ENCODE peak calls at places on chromosomes 13 and 19, in four cellular contexts. One of them, this sample, is unnamed. For H3K36me3 and H3K9me3, the result is how much of the 10 kb centered on the place peaks cover.

GRCh38 chr19:4531562-4532165 is 3.4 kb downstream of the PLIN5 start:
- DNase-seq in CD4-positive, CD25-positive, alpha-beta regulatory T cell: no peak
- DNase-seq in pancreas: peak
- DNase-seq in GM23248: no peak
- DNase-seq in this sample: no peak

GRCh38 chr13:106997219-106997618 is 429.3 kb upstream of the ARGLU1 start:
- DNase-seq in pancreas: no peak
- DNase-seq in CD4-positive, CD25-positive, alpha-beta regulatory T cell: no peak
- DNase-seq in GM23248: no peak
- DNase-seq in this sample: no peak

GRCh38 chr19:4997297-4997696 is 28.4 kb downstream of the KDM4B start:
- DNase-seq in pancreas: no peak
- DNase-seq in GM23248: no peak
- DNase-seq in CD4-positive, CD25-positive, alpha-beta regulatory T cell: no peak
- DNase-seq in this sample: no peak

GRCh38 chr19:677601-678380 is 1.6 kb downstream of the FSTL3 start:
- DNase-seq in GM23248: peak
- DNase-seq in pancreas: no peak
- DNase-seq in CD4-positive, CD25-positive, alpha-beta regulatory T cell: no peak
- DNase-seq in this sample: no peak

GRCh38 chr19:55116232-55117062 is 990 bp downstream of the PPP1R12C start:
- DNase-seq in CD4-positive, CD25-positive, alpha-beta regulatory T cell: peak
- DNase-seq in GM23248: peak
- DNase-seq in pancreas: no peak
- DNase-seq in this sample: peak

GRCh38 chr19:46180701-46181385 is 32.8 kb downstream of the IGFL2 start:
- DNase-seq in pancreas: no peak
- DNase-seq in GM23248: peak
- DNase-seq in CD4-positive, CD25-positive, alpha-beta regulatory T cell: no peak
- DNase-seq in this sample: peak

GRCh38 chr13:69458013-69458412 is 649.6 kb upstream of the ATXN8OS start:
- DNase-seq in pancreas: no peak
- DNase-seq in GM23248: no peak
- DNase-seq in CD4-positive, CD25-positive, alpha-beta regulatory T cell: no peak
- DNase-seq in this sample: no peak

GRCh38 chr19:4055209-4055552 is 11.5 kb downstream of the ZBTB7A start:
- DNase-seq in GM23248: no peak
- DNase-seq in CD4-positive, CD25-positive, alpha-beta regulatory T cell: no peak
- DNase-seq in pancreas: no peak
- DNase-seq in this sample: no peak

GRCh38 chr13:48567521-48568331 is 34.8 kb upstream of the RCBTB2 start:
- DNase-seq in CD4-positive, CD25-positive, alpha-beta regulatory T cell: no peak
- DNase-seq in pancreas: no peak
- DNase-seq in GM23248: peak
- DNase-seq in this sample: no peak

GRCh38 chr19:17616961-17617806 is 61.7 kb downstream of the COLGALT1 start:
- DNase-seq in GM23248: peak
- DNase-seq in CD4-positive, CD25-positive, alpha-beta regulatory T cell: no peak
- DNase-seq in pancreas: no peak
- DNase-seq in this sample: peak

GRCh38 chr13:71171740-71172139 is 695.3 kb downstream of the DACH1 start:
- DNase-seq in pancreas: no peak
- DNase-seq in GM23248: no peak
- DNase-seq in CD4-positive, CD25-positive, alpha-beta regulatory T cell: no peak
- DNase-seq in this sample: no peak

GRCh38 chr19:1917926-1918325 is 12.7 kb downstream of the ADAT3 start:
- DNase-seq in pancreas: no peak
- DNase-seq in CD4-positive, CD25-positive, alpha-beta regulatory T cell: no peak
- DNase-seq in GM23248: no peak
- DNase-seq in this sample: no peak

GRCh38 chr19:58000677-58001076 is 1.9 kb downstream of the ZNF606 start:
- DNase-seq in GM23248: no peak
- DNase-seq in pancreas: no peak
- DNase-seq in CD4-positive, CD25-positive, alpha-beta regulatory T cell: no peak
- DNase-seq in this sample: no peak
- H3K36me3 ChIP-seq in GM23248: half or more
- H3K36me3 ChIP-seq in pancreas: under half
- H3K36me3 ChIP-seq in CD4-positive, CD25-positive, alpha-beta regulatory T cell: half or more
- H3K36me3 ChIP-seq in this sample: half or more

DNA sequence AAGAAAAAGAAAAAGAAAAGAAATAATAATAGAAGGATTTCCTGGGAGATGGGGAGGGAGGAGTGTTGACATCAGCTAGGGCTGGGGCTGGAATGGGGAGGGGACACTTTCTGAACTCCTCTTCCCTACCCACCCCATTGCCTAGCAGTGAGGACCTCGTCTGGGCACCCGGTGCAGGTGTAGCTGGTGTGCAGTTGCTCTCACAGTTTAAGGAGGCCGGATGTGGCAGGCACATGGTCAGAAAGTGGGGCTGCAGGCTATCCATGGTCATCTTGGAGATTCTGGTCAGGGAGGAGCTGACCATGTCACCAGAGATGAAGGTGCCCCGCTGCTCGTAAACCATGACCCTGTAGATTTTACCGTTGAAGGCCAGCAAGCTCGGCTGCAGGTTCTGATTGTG is 8.5 kb upstream of the TUBB4A start:
- DNase-seq in GM23248: no peak
- DNase-seq in CD4-positive, CD25-positive, alpha-beta regulatory T cell: no peak
- DNase-seq in pancreas: no peak
- DNase-seq in this sample: no peak
- H3K4me3 ChIP-seq in GM23248: no peak
- H3K4me3 ChIP-seq in CD4-positive, CD25-positive, alpha-beta regulatory T cell: no peak
- H3K4me3 ChIP-seq in pancreas: no peak
- H3K4me3 ChIP-seq in this sample: no peak

GRCh38 chr13:27858046-27858445 is 61.8 kb upstream of the PDX1 start:
- DNase-seq in CD4-positive, CD25-positive, alpha-beta regulatory T cell: no peak
- DNase-seq in GM23248: no peak
- DNase-seq in pancreas: no peak
- DNase-seq in this sample: no peak
- H3K9me3 ChIP-seq in CD4-positive, CD25-positive, alpha-beta regulatory T cell: under half
- H3K9me3 ChIP-seq in GM23248: under half
- H3K9me3 ChIP-seq in pancreas: under half
- H3K9me3 ChIP-seq in this sample: under half

GRCh38 chr13:24489721-24490120 is 22.9 kb downstream of the PARP4 start:
- DNase-seq in GM23248: no peak
- DNase-seq in pancreas: no peak
- DNase-seq in CD4-positive, CD25-positive, alpha-beta regulatory T cell: no peak
- DNase-seq in this sample: no peak
- H3K36me3 ChIP-seq in GM23248: half or more
- H3K36me3 ChIP-seq in pancreas: under half
- H3K36me3 ChIP-seq in CD4-positive, CD25-positive, alpha-beta regulatory T cell: half or more
- H3K36me3 ChIP-seq in this sample: half or more

DNA sequence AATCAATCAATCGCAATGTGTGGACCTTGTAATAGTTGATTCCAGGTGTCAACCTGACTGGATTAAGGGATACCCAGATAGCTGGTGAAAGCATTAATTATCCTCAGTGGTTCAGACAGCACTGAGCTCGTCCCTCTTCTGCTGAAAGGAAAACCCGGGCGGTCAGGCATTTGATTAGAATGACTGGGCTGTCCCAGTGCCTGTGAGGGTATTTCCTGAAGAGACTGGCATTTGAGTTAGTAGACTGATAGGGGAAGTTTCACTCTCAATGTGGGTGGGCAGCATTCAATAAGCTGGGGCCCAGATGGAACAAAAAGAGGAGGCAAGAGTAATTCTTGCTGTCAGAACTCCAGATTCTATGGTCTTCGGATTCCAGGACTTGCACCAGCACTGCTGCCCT is 31.9 kb downstream of the KPNA3 start:
- DNase-seq in pancreas: no peak
- DNase-seq in CD4-positive, CD25-positive, alpha-beta regulatory T cell: no peak
- DNase-seq in GM23248: no peak
- DNase-seq in this sample: no peak
- H3K4me3 ChIP-seq in pancreas: no peak
- H3K4me3 ChIP-seq in CD4-positive, CD25-positive, alpha-beta regulatory T cell: no peak
- H3K4me3 ChIP-seq in GM23248: no peak
- H3K4me3 ChIP-seq in this sample: no peak

GRCh38 chr13:21736926-21737325 is 66.1 kb downstream of the FGF9 start:
- DNase-seq in pancreas: no peak
- DNase-seq in GM23248: no peak
- DNase-seq in CD4-positive, CD25-positive, alpha-beta regulatory T cell: no peak
- DNase-seq in this sample: no peak

GRCh38 chr13:21735621-21736401 is 64.9 kb downstream of the FGF9 start:
- DNase-seq in pancreas: no peak
- DNase-seq in CD4-positive, CD25-positive, alpha-beta regulatory T cell: no peak
- DNase-seq in GM23248: peak
- DNase-seq in this sample: no peak

GRCh38 chr13:21741396-21741795 is 70.5 kb downstream of the FGF9 start:
- DNase-seq in GM23248: no peak
- DNase-seq in CD4-positive, CD25-positive, alpha-beta regulatory T cell: no peak
- DNase-seq in pancreas: no peak
- DNase-seq in this sample: no peak

GRCh38 chr13:21739771-21740170 is 68.9 kb downstream of the FGF9 start:
- DNase-seq in CD4-positive, CD25-positive, alpha-beta regulatory T cell: no peak
- DNase-seq in GM23248: no peak
- DNase-seq in pancreas: no peak
- DNase-seq in this sample: no peak

GRCh38 chr13:21738636-21739035 is 67.8 kb downstream of the FGF9 start:
- DNase-seq in CD4-positive, CD25-positive, alpha-beta regulatory T cell: no peak
- DNase-seq in GM23248: no peak
- DNase-seq in pancreas: no peak
- DNase-seq in this sample: no peak
- H3K9me3 ChIP-seq in CD4-positive, CD25-positive, alpha-beta regulatory T cell: under half
- H3K9me3 ChIP-seq in GM23248: under half
- H3K9me3 ChIP-seq in pancreas: under half
- H3K9me3 ChIP-seq in this sample: under half

GRCh38 chr19:8454218-8454617 is 9.4 kb downstream of the HNRNPM start:
- DNase-seq in CD4-positive, CD25-positive, alpha-beta regulatory T cell: no peak
- DNase-seq in GM23248: no peak
- DNase-seq in pancreas: no peak
- DNase-seq in this sample: no peak

GRCh38 chr19:8455018-8455417 is 10.2 kb downstream of the HNRNPM start:
- DNase-seq in pancreas: no peak
- DNase-seq in CD4-positive, CD25-positive, alpha-beta regulatory T cell: no peak
- DNase-seq in GM23248: no peak
- DNase-seq in this sample: no peak

GRCh38 chr19:8457802-8458201 is 13.0 kb downstream of the HNRNPM start:
- DNase-seq in pancreas: no peak
- DNase-seq in CD4-positive, CD25-positive, alpha-beta regulatory T cell: no peak
- DNase-seq in GM23248: no peak
- DNase-seq in this sample: no peak

GRCh38 chr19:8457209-8457608 is 12.4 kb downstream of the HNRNPM start:
- DNase-seq in CD4-positive, CD25-positive, alpha-beta regulatory T cell: no peak
- DNase-seq in pancreas: no peak
- DNase-seq in GM23248: no peak
- DNase-seq in this sample: no peak

DNA sequence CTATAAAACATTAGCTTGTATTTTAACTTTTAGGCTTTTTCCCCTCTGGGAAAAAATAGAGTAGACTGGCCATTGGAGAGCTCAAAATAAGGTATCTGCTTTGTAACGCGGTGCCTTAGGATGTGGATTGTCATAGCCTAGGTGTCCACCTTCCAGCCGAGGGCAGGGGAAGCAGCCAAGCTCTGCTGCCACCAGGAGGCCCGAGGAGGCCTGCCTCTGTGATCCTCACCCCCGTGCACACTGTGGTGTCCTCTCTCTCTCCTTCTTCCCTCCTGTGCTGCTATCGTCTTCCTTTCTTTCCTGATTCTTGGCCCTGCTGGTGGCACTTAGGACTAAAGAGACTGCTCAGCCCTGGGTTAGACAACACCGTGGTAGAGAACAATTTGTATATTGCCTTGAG is 11.3 kb downstream of the HNRNPM start:
- DNase-seq in GM23248: peak
- DNase-seq in CD4-positive, CD25-positive, alpha-beta regulatory T cell: no peak
- DNase-seq in pancreas: no peak
- DNase-seq in this sample: no peak
- H3K36me3 ChIP-seq in GM23248: under half
- H3K36me3 ChIP-seq in CD4-positive, CD25-positive, alpha-beta regulatory T cell: half or more
- H3K36me3 ChIP-seq in pancreas: under half
- H3K36me3 ChIP-seq in this sample: half or more

DNA sequence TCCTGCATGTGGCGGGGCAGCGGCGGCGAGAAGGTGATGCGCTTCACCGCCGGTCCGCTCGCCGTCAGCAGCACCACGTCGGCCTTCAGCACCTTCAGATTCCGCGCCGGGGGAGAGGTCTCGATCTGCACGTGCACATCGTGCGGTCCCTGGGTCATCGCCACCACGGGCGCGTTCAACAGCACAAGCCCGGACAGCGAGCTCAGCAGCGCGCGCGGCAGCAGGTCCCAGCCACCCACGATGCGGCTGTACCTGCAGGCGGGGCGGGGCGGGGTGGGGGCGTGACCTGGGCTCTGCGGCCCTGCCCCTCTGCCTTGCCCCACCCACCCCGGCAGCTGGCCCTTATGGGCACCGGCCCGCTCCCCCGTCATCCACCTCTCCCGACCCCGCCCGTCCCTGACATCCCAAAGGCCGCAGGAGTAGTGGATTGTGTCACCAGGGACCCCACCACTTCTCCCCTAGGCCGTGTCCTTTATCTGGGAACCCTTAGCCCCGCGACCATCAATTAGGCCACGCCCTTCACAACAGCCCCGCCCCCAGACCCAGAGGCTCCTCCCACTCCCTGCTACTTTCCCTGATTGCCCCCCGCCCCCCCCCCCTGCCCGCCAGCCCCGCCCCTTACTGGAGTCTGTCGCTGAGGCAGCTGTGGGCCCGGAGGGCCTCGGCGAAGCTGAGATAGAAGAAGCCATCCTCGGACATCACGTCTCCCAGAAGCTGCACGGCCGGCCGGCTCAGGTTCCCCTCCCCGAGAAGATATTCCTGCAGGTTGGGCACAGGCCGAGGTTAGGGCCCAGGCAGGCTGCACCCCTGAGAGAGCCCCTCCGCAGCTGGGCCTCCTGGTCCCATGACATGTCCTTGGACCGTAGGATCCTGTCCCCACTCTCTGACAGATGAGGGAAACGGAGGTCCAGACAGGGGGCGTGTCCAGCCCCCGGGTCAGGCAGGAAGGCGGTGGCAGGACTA is 6.1 kb downstream of the IL4I1 start:
- DNase-seq in CD4-positive, CD25-positive, alpha-beta regulatory T cell: no peak
- DNase-seq in GM23248: peak
- DNase-seq in pancreas: peak
- DNase-seq in this sample: no peak
- H3K4me3 ChIP-seq in CD4-positive, CD25-positive, alpha-beta regulatory T cell: no peak
- H3K4me3 ChIP-seq in GM23248: no peak
- H3K4me3 ChIP-seq in pancreas: peak
- H3K4me3 ChIP-seq in this sample: no peak

GRCh38 chr19:11942008-11942842 is 17.3 kb downstream of the ZNF700 start:
- DNase-seq in GM23248: no peak
- DNase-seq in pancreas: no peak
- DNase-seq in CD4-positive, CD25-positive, alpha-beta regulatory T cell: no peak
- DNase-seq in this sample: no peak
- H3K9me3 ChIP-seq in GM23248: under half
- H3K9me3 ChIP-seq in pancreas: under half
- H3K9me3 ChIP-seq in CD4-positive, CD25-positive, alpha-beta regulatory T cell: half or more
- H3K9me3 ChIP-seq in this sample: half or more

DNA sequence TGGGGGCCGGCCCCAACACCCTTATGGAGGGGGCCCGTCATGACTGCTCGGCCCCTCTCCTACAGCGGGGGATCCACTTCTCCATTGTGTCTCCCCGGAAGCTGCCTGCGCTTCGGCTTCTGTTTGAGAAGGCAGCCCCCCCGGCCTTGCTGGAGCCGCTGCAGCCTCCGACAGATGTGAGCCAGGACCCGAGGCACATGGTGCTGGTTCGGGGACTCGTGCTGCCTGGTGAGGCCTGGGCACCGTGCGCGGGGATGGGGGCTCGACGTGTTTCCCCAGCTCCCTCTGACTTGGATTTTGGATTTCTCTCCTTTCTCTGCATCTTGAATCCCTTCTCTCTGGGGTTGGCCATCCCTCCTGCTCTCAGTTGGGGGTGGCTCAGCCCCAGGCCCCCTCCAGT is 11.6 kb downstream of the MED25 start:
- DNase-seq in pancreas: no peak
- DNase-seq in GM23248: no peak
- DNase-seq in CD4-positive, CD25-positive, alpha-beta regulatory T cell: no peak
- DNase-seq in this sample: no peak
- H3K36me3 ChIP-seq in pancreas: under half
- H3K36me3 ChIP-seq in GM23248: under half
- H3K36me3 ChIP-seq in CD4-positive, CD25-positive, alpha-beta regulatory T cell: half or more
- H3K36me3 ChIP-seq in this sample: half or more

This sample was measured in MG63.